ENCODE peak calls at places on chromosome 3, in eight cellular contexts. Q, P, T, C, I, K, M and S are unnamed samples.

GRCh38 chr3:58704745-58705144 is 38.2 kb upstream of the FAM3D start:
- DNase-seq in Q (no peak), P (no peak), T (no peak), C (no peak), I (peak), K (no peak), M (no peak), S (no peak)

GRCh38 chr3:12316721-12317351 is 28.0 kb downstream of the PPARG start:
- DNase-seq in Q (no peak), P (no peak), T (no peak), C (no peak), I (no peak), K (no peak), M (peak), S (no peak)

GRCh38 chr3:51434746-51435323 is 43.8 kb downstream of the RBM15B start:
- DNase-seq in Q (no peak), P (no peak), T (no peak), C (peak), I (peak), K (no peak), M (peak), S (peak)

GRCh38 chr3:16883057-16883725 is 1.6 kb upstream of the PLCL2 start:
- DNase-seq in Q (no peak), P (no peak), T (no peak), C (no peak), I (no peak), K (peak), M (no peak), S (no peak)

GRCh38 chr3:45275006-45275704 is 49.1 kb upstream of the TMEM158 start:
- DNase-seq in Q (no peak), P (no peak), T (no peak), C (no peak), I (no peak), K (no peak), M (no peak), S (no peak)

GRCh38 chr3:66224220-66224619 is 3.4 kb downstream of the SLC25A26 start:
- DNase-seq in Q (no peak), P (no peak), T (no peak), C (no peak), I (peak), K (no peak), M (no peak), S (peak)

GRCh38 chr3:17632401-17633100 is 109.9 kb downstream of the TBC1D5 start:
- DNase-seq in Q (no peak), P (peak), T (no peak), C (peak), I (peak), K (no peak), M (no peak), S (peak)

GRCh38 chr3:127406309-127407025 is 118.6 kb upstream of the PRR20G start:
- DNase-seq in Q (no peak), P (no peak), T (peak), C (no peak), I (peak), K (no peak), M (no peak), S (peak)

GRCh38 chr3:42081814-42082473 is 9.2 kb upstream of the TRAK1 start:
- DNase-seq in Q (no peak), P (no peak), T (no peak), C (no peak), I (no peak), K (no peak), M (no peak), S (no peak)

GRCh38 chr3:55984631-55985030 is 483.6 kb downstream of the ERC2 start:
- DNase-seq in Q (no peak), P (no peak), T (no peak), C (no peak), I (no peak), K (no peak), M (no peak), S (no peak)

GRCh38 chr3:169044341-169045113 is 619.0 kb downstream of the MECOM start:
- DNase-seq in Q (no peak), P (peak), T (no peak), C (peak), I (peak), K (no peak), M (no peak), S (no peak)

GRCh38 chr3:30770387-30770786 is 124.1 kb downstream of the GADL1 start:
- DNase-seq in Q (no peak), P (peak), T (no peak), C (peak), I (peak), K (no peak), M (no peak), S (no peak)

GRCh38 chr3:30221622-30222021 is 384.8 kb upstream of the TGFBR2 start:
- DNase-seq in Q (no peak), P (no peak), T (no peak), C (no peak), I (no peak), K (no peak), M (no peak), S (no peak)

GRCh38 chr3:66722675-66723074 is 221.9 kb upstream of the LRIG1 start:
- DNase-seq in Q (no peak), P (peak), T (no peak), C (peak), I (peak), K (no peak), M (no peak), S (no peak)

GRCh38 chr3:98199020-98199419 is 32.5 kb downstream of the OR5H15 start:
- DNase-seq in Q (no peak), P (no peak), T (no peak), C (no peak), I (peak), K (no peak), M (no peak), S (no peak)

GRCh38 chr3:25259871-25260270 is 168.2 kb upstream of the RARB start:
- DNase-seq in Q (no peak), P (no peak), T (no peak), C (peak), I (no peak), K (no peak), M (no peak), S (no peak)

GRCh38 chr3:139941580-139941979 is 6.6 kb downstream of the CLSTN2 start:
- DNase-seq in Q (no peak), P (no peak), T (no peak), C (no peak), I (no peak), K (no peak), M (no peak), S (no peak)

GRCh38 chr3:10985181-10985580 is 7.4 kb upstream of the SLC6A1 start:
- DNase-seq in Q (no peak), P (no peak), T (no peak), C (no peak), I (no peak), K (no peak), M (no peak), S (no peak)

GRCh38 chr3:161560006-161560637 is 63.5 kb downstream of the OTOL1 start:
- DNase-seq in Q (no peak), P (no peak), T (no peak), C (peak), I (peak), K (no peak), M (no peak), S (peak)

GRCh38 chr3:114411292-114411691 is 117.5 kb downstream of the TIGIT start:
- DNase-seq in Q (no peak), P (no peak), T (no peak), C (peak), I (no peak), K (no peak), M (no peak), S (no peak)

GRCh38 chr3:114408763-114409162 is 114.9 kb downstream of the TIGIT start:
- DNase-seq in Q (no peak), P (no peak), T (no peak), C (no peak), I (no peak), K (no peak), M (no peak), S (no peak)

GRCh38 chr3:114417265-114417664 is 123.4 kb downstream of the TIGIT start:
- DNase-seq in Q (no peak), P (no peak), T (no peak), C (no peak), I (no peak), K (no peak), M (no peak), S (no peak)

GRCh38 chr3:114409291-114409690 is 115.5 kb downstream of the TIGIT start:
- DNase-seq in Q (no peak), P (no peak), T (no peak), C (no peak), I (no peak), K (no peak), M (no peak), S (no peak)

DNA sequence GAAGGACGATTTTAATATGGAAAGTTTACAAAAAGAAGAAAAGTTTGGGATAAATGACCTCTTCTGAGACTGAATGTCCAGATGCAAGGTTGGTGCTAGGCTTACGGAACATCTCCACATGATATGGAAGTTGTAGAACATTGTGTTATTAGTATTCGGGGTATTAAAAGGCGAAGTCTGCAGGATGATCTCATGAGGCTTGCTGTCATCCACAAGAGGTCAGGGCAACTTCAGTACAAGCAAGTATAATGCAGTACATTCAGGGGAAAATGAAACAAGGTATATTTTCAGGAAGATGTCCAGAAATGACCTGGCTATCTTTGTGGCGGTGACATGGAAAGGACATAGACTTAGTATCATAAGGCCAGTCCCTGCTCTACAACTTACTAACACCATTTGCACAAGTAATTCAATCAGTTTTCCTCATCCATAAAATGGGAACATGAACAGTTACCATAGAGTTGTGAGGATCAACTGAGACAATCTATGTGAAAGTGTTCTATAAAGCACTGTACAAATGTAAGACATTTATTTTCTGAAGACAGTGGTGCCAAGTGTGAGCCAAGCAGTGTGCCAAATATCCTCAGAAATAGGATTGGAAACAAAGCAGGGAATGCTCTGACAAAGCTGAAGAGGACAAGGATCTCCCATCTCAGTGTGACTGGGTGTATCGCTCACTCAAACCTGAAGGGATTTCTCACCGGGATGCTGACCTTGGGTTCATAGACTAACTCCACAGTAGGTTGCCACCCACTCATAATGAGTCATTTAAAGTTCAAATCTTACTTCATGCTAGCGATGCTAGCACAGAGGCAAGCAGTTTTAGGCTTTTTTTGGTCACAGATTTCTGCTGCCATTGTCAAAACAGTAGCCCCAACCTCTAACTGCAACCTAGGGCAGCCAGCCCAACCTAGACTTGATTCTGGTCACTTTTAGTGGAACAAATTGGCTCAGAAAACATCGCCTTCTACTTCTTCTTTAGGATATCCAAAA is 118.3 kb downstream of the TIGIT start:
- DNase-seq in Q (no peak), P (no peak), T (no peak), C (peak), I (peak), K (no peak), M (no peak), S (peak)
- TF ChIP-seq CTCF in Q (no peak), P (no peak), T (peak), C (no peak), I (no peak), K (no peak), M (no peak), S (no peak)

GRCh38 chr3:22922317-22922716 is 280.8 kb upstream of the UBE2E2 start:
- DNase-seq in Q (no peak), P (no peak), T (no peak), C (peak), I (peak), K (no peak), M (no peak), S (no peak)
- TF ChIP-seq CTCF in Q (no peak), P (peak), T (peak), C (peak), I (peak), K (no peak), M (peak), S (no peak)

GRCh38 chr3:119653871-119654270 is 6.5 kb downstream of the POPDC2 start:
- DNase-seq in Q (no peak), P (no peak), T (no peak), C (no peak), I (no peak), K (no peak), M (no peak), S (no peak)

GRCh38 chr3:119660474-119661150 is at the start of gene POPDC2:
- DNase-seq in Q (no peak), P (no peak), T (no peak), C (peak), I (no peak), K (no peak), M (no peak), S (no peak)

GRCh38 chr3:119658994-119659393 is 1.4 kb downstream of the POPDC2 start:
- DNase-seq in Q (no peak), P (no peak), T (no peak), C (no peak), I (no peak), K (no peak), M (no peak), S (no peak)

GRCh38 chr3:119659584-119660291 is 651 bp downstream of the POPDC2 start:
- DNase-seq in Q (no peak), P (no peak), T (no peak), C (no peak), I (no peak), K (no peak), M (no peak), S (no peak)

DNA sequence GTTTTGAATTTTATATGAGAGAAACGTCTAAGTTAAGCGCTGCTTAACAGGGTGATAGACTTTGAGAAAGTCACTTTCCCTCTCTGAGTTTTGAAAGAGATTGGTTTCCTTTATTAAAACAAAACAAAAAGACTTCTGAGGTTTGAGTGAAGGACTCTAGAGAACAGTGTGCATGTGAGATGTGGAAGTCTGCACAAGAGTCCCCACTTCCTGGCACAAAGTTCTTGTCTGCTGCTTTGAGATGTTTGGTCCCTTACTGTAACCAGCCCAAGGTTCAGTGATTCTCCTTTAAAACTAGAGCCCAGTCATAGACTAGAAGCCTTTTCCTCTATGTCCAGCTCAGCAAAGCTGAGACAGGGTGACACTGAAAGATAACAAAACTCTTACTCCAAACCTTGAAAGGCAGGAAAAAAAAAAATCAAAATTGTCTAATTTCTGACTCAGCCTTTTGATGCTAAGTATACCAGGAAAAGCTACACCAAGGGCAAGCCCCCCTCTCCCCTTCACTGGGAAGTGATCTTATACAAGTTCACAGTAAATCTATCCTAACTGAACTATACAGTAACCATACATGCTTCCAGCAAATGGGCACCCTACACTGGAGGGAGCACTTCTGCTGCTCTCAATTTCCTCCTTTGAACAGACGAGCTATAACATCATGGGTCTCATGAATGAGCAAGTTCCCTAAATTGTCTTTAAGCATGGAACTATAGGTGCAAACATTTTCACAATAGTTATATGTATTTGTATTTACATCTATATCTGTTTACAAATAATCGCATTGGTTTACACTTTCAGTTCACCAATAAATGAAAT is 2.3 kb downstream of the POPDC2 start:
- DNase-seq in Q (no peak), P (no peak), T (no peak), C (no peak), I (no peak), K (no peak), M (no peak), S (no peak)
- TF ChIP-seq CTCF in Q (no peak), P (no peak), T (no peak), C (no peak), I (no peak), K (no peak), M (no peak), S (no peak)

GRCh38 chr3:101851072-101851471 is 1.8 kb downstream of the NFKBIZ start:
- DNase-seq in Q (no peak), P (no peak), T (no peak), C (no peak), I (no peak), K (no peak), M (no peak), S (no peak)

GRCh38 chr3:101848754-101849713 is at the start of gene NFKBIZ:
- DNase-seq in Q (peak), P (peak), T (peak), C (peak), I (peak), K (peak), M (no peak), S (peak)

GRCh38 chr3:101850327-101851048 is 1.2 kb downstream of the NFKBIZ start:
- DNase-seq in Q (peak), P (no peak), T (no peak), C (peak), I (no peak), K (no peak), M (peak), S (peak)

GRCh38 chr3:101848326-101848725 is 988 bp upstream of the NFKBIZ start:
- DNase-seq in Q (no peak), P (no peak), T (no peak), C (no peak), I (no peak), K (no peak), M (no peak), S (no peak)

DNA sequence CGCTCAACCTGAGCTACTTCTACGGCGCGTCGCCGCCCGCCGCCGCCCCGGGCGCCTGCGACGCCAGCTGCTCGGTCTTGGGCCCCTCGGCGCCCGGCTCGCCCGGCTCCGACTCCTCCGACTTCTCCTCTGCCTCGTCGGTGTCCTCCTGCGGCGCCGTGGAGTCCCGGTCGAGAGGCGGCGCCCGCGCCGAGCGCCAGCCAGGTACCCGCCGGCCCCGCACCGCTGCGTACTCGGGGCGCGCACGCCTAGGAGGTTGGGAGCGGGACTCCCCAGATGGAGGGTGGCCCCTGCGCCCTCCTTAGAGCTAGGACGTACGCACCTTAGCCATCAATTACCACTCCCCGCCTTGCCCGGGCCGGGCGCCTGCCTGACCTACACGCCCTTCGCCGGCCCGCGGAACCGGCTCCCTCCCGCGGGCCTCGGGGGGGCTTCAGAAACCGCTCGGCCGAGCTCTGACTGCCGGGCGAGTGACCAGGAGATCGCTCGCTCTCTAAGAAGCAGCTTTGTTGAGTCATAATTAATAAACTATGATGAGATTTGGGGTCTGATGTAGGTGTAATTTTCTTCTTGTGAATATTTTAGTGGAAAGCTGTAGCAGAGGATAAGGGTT is 506 bp downstream of the NFKBIZ start:
- DNase-seq in Q (peak), P (no peak), T (peak), C (no peak), I (no peak), K (peak), M (no peak), S (peak)
- TF ChIP-seq CTCF in Q (no peak), P (no peak), T (peak), C (no peak), I (no peak), K (no peak), M (peak), S (no peak)

DNA sequence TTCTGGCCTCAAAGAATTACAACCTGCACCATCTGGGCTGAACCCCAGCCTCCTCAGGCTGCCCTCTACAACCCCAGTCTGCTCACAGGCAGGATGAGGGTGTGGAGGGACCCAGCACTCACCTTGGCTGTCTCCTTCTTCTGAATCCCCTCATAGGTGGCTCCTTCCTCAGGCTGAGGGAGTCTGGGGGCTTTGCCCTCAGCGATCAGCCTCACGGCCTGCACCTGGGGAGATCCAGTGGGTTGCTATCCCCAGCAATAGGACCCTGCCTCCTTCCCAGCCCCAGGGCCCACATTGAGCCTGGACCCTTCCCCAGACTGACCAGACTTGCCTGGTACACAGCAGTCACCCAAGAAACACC is 25.1 kb downstream of the ALDH1L1 start:
- DNase-seq in Q (no peak), P (no peak), T (peak), C (no peak), I (no peak), K (no peak), M (no peak), S (no peak)
- TF ChIP-seq CTCF in Q (no peak), P (no peak), T (no peak), C (no peak), I (no peak), K (no peak), M (no peak), S (no peak)

GRCh38 chr3:15527031-15527459 is 5.5 kb upstream of the COLQ start:
- DNase-seq in Q (no peak), P (no peak), T (no peak), C (peak), I (no peak), K (no peak), M (no peak), S (peak)
- TF ChIP-seq CTCF in Q (no peak), P (peak), T (peak), C (peak), I (peak), K (no peak), M (peak), S (no peak)

DNA sequence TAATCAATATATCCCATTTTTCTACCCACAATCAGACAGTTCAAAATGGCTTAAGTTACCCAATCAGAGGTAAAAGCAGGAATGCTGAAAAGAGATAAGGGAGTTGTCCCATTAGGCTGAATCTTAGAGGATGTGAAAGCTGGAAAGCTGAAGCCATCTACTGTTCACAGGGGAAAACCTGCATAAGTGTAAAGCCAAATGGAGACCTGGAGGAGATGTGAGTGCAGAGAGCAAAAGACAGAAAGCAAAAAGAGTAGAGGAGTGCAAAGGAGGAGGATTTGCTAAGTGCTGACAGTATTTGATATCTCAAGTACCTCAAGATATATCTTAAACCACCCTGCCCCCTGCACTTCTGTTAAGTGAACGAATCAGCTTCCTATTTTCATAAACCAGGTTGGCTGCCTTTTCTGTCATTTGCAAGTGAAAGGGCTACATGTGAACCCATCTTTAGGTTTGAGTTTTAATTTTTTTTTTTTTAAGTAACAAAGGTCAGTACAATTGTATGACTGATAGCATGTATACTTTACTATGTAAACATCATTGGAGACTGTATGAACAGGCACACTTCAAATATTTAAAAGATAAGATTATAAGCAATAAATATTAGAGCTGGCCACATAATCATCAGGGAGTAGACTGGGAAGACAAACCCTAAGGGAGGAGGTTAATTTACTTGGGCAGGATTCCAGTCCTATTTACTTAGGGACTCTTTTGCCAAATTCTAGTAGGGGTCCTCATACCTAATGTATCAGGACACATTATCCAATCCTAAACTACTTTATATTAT is 22.8 kb upstream of the P2RY1 start:
- DNase-seq in Q (no peak), P (no peak), T (no peak), C (no peak), I (no peak), K (no peak), M (no peak), S (no peak)
- TF ChIP-seq CTCF in Q (no peak), P (no peak), T (no peak), C (no peak), I (no peak), K (no peak), M (no peak), S (no peak)